ENCODE peak calls at places on chromosome X, in eight cellular contexts. E, U, S, K, B, F, H and X are unnamed samples.

GRCh38 chrX:103716967-103717366 is 6.3 kb downstream of the TMEM31 start:
- DNase-seq in E (peak; percentile 10), U (no peak), S (no peak), K (no peak), B (no peak), F (peak; percentile 12), H (no peak), X (no peak)

GRCh38 chrX:48802813-48803261 is 970 bp downstream of the HDAC6 start:
- DNase-seq in E (no peak), U (no peak), S (no peak), K (no peak), B (no peak), F (peak; percentile 0), H (no peak), X (no peak)

GRCh38 chrX:65643046-65643785 is 24.2 kb upstream of the MSN start:
- DNase-seq in E (peak; percentile 70), U (no peak), S (no peak), K (no peak), B (no peak), F (peak; percentile 15), H (no peak), X (no peak)

GRCh38 chrX:134713618-134714107 is 55.4 kb upstream of the PLAC1 start:
- DNase-seq in E (no peak), U (no peak), S (no peak), K (no peak), B (no peak), F (no peak), H (no peak), X (no peak)

GRCh38 chrX:45850197-45850774 is 649.6 kb upstream of the DIPK2B start:
- DNase-seq in E (peak; percentile 48), U (no peak), S (no peak), K (no peak), B (no peak), F (peak; percentile 28), H (no peak), X (peak; percentile 36)

GRCh38 chrX:49160908-49161307 is 1.6 kb upstream of the MAGIX start:
- DNase-seq in E (no peak), U (no peak), S (no peak), K (no peak), B (no peak), F (no peak), H (no peak), X (no peak)

GRCh38 chrX:74133156-74133796 is 170.7 kb upstream of the ZCCHC13 start:
- DNase-seq in E (peak; percentile 62), U (peak; percentile 19), S (peak; percentile 47), K (peak; percentile 10), B (peak; percentile 46), F (peak; percentile 39), H (no peak), X (peak; percentile 69)

GRCh38 chrX:46327229-46328081 is 217.8 kb downstream of the ZNF674 start:
- DNase-seq in E (peak; percentile 96), U (no peak), S (no peak), K (peak; percentile 76), B (peak; percentile 92), F (peak; percentile 68), H (peak; percentile 56), X (no peak)

GRCh38 chrX:46325312-46325877 is 219.8 kb downstream of the ZNF674 start:
- DNase-seq in E (peak; percentile 96), U (no peak), S (no peak), K (peak; percentile 86), B (peak; percentile 41), F (peak; percentile 69), H (no peak), X (no peak)

GRCh38 chrX:47187106-47187677 is 6.4 kb upstream of the UBA1 start:
- DNase-seq in E (no peak), U (no peak), S (no peak), K (no peak), B (no peak), F (no peak), H (no peak), X (no peak)

GRCh38 chrX:153972368-153973126 is at the start of gene TMEM187:
- DNase-seq in E (peak; percentile 94), U (peak; percentile 75), S (peak; percentile 92), K (peak; percentile 76), B (peak; percentile 84), F (peak; percentile 79), H (peak; percentile 83), X (peak; percentile 96)
- TF ChIP-seq POLR2A in E (no peak), U (peak; percentile 56), S (no peak), K (peak; percentile 46), B (no peak), F (peak; percentile 47), H (no peak), X (peak; percentile 40)

GRCh38 chrX:55713635-55714034 is 3.9 kb upstream of the RRAGB start:
- DNase-seq in E (no peak), U (no peak), S (no peak), K (no peak), B (no peak), F (peak; percentile 74), H (no peak), X (no peak)

GRCh38 chrX:55717521-55718497 is at the start of gene RRAGB:
- DNase-seq in E (peak; percentile 96), U (peak; percentile 90), S (peak; percentile 89), K (peak; percentile 89), B (peak; percentile 92), F (peak; percentile 93), H (peak; percentile 75), X (peak; percentile 93)

GRCh38 chrX:55714111-55714510 is 3.4 kb upstream of the RRAGB start:
- DNase-seq in E (no peak), U (no peak), S (no peak), K (no peak), B (no peak), F (no peak), H (no peak), X (peak; percentile 28)

GRCh38 chrX:55716937-55717336 is 612 bp upstream of the RRAGB start:
- DNase-seq in E (no peak), U (no peak), S (no peak), K (no peak), B (no peak), F (no peak), H (no peak), X (no peak)

GRCh38 chrX:55715847-55716246 is 1.7 kb upstream of the RRAGB start:
- DNase-seq in E (no peak), U (no peak), S (peak; percentile 5), K (no peak), B (peak; percentile 10), F (no peak), H (no peak), X (peak; percentile 20)
- TF ChIP-seq MAX in E (no peak), U (no peak), S (no peak), K (no peak), B (no peak), F (no peak), H (no peak), X (no peak)

GRCh38 chrX:150615356-150615755 is 46.9 kb downstream of the MTM1 start:
- DNase-seq in E (no peak), U (no peak), S (no peak), K (no peak), B (no peak), F (no peak), H (no peak), X (no peak)

GRCh38 chrX:150621652-150622051 is 53.2 kb downstream of the MTM1 start:
- DNase-seq in E (no peak), U (no peak), S (no peak), K (no peak), B (no peak), F (no peak), H (no peak), X (no peak)

GRCh38 chrX:150616179-150616862 is 47.9 kb downstream of the MTM1 start:
- DNase-seq in E (no peak), U (no peak), S (peak; percentile 17), K (no peak), B (no peak), F (no peak), H (no peak), X (no peak)

DNA sequence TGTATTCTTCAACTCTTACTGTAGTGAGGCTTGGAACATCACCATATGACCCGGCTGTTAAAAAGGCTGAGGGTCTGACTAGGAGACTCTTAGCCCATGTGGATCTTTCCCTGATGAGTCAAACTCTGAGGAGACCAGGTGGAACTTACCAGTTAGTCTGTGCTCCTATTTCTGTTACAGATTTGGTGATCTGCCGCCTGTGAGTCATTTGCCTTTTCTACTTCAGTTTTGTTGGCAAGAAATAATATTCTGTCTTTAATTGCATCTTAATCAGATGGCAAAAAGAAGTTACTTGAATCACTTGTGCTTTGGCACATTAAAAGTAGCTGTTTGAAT is 48.4 kb downstream of the MTM1 start:
- DNase-seq in E (no peak), U (no peak), S (no peak), K (no peak), B (no peak), F (no peak), H (no peak), X (no peak)
- TF ChIP-seq POLR2A in E (no peak), U (no peak), S (no peak), K (no peak), B (no peak), F (no peak), H (no peak), X (no peak)

DNA sequence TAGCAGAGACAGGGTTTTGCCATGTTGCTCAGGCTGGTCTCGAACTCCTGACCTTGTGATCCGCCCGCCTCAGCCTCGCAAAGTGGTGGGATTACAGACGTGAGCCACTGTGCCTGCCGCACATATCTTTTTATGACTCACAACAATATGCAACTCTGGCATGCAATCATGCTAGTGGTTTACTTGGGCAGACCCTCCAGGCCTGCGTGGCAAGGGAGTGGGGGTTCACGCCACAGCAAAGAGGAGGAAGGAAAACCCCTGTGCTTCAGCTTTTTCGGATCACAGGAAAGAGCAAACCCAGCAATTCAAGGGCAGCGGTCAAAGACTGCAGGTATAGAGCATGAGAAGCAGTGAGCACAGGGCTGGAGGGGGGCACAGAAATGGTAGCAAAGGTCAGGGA is 48.3 kb upstream of the CD99 start:
- DNase-seq in E (no peak), U (no peak), S (no peak), K (no peak), B (no peak), F (no peak), H (no peak), X (no peak)
- TF ChIP-seq MAX in E (no peak), U (no peak), S (no peak), K (no peak), B (no peak), F (no peak), H (no peak), X (no peak)